ENCODE peak calls at places on chromosomes 6 and 20, in seven cellular contexts. One of them, this sample, is unnamed.
A peak's percentile ranks its signal among the peaks of the same experiment; 100 is the strongest.

GRCh38 chr20:50039706-50040431 is 57.1 kb downstream of the SNAI1 start:
- DNase-seq in left lung: no peak
- DNase-seq in dermis microvascular lymphatic vessel endothelial cell: no peak
- DNase-seq in cardiac muscle cell: no peak
- DNase-seq in NCI-H748 treated with DMSO at 0.1 percent for 48 hours: no peak
- DNase-seq in retina: no peak
- DNase-seq in tibial artery: no peak
- DNase-seq in this sample: no peak

GRCh38 chr6:83757021-83757420 is 48.1 kb upstream of the SNAP91 start:
- DNase-seq in retina: no peak
- DNase-seq in left lung: no peak
- DNase-seq in cardiac muscle cell: no peak
- DNase-seq in NCI-H748 treated with DMSO at 0.1 percent for 48 hours: no peak
- DNase-seq in tibial artery: no peak
- DNase-seq in dermis microvascular lymphatic vessel endothelial cell: no peak
- DNase-seq in this sample: no peak

GRCh38 chr6:15987569-15987968 is 141.3 kb upstream of the MYLIP start:
- DNase-seq in tibial artery: no peak
- DNase-seq in NCI-H748 treated with DMSO at 0.1 percent for 48 hours: peak; percentile 36
- DNase-seq in dermis microvascular lymphatic vessel endothelial cell: no peak
- DNase-seq in left lung: no peak
- DNase-seq in retina: peak; percentile 22
- DNase-seq in cardiac muscle cell: peak; percentile 72
- DNase-seq in this sample: no peak

GRCh38 chr6:134908906-134909516 is 40.9 kb downstream of the ALDH8A1 start:
- DNase-seq in cardiac muscle cell: peak; percentile 98
- DNase-seq in left lung: peak; percentile 58
- DNase-seq in dermis microvascular lymphatic vessel endothelial cell: peak; percentile 68
- DNase-seq in tibial artery: peak; percentile 80
- DNase-seq in retina: no peak
- DNase-seq in NCI-H748 treated with DMSO at 0.1 percent for 48 hours: no peak
- DNase-seq in this sample: no peak

GRCh38 chr6:152188011-152188410 is 380.5 kb downstream of the ESR1 start:
- DNase-seq in left lung: no peak
- DNase-seq in retina: no peak
- DNase-seq in NCI-H748 treated with DMSO at 0.1 percent for 48 hours: no peak
- DNase-seq in cardiac muscle cell: no peak
- DNase-seq in dermis microvascular lymphatic vessel endothelial cell: no peak
- DNase-seq in tibial artery: no peak
- DNase-seq in this sample: no peak

GRCh38 chr6:111119550-111120329 is 32.4 kb downstream of the SLC16A10 start:
- DNase-seq in NCI-H748 treated with DMSO at 0.1 percent for 48 hours: no peak
- DNase-seq in cardiac muscle cell: peak; percentile 38
- DNase-seq in left lung: no peak
- DNase-seq in retina: no peak
- DNase-seq in tibial artery: no peak
- DNase-seq in dermis microvascular lymphatic vessel endothelial cell: no peak
- DNase-seq in this sample: no peak

GRCh38 chr6:38671885-38672467 is 31.0 kb downstream of the GLO1 start:
- DNase-seq in retina: peak; percentile 8
- DNase-seq in cardiac muscle cell: peak; percentile 72
- DNase-seq in dermis microvascular lymphatic vessel endothelial cell: peak; percentile 16
- DNase-seq in tibial artery: no peak
- DNase-seq in left lung: no peak
- DNase-seq in NCI-H748 treated with DMSO at 0.1 percent for 48 hours: peak; percentile 54
- DNase-seq in this sample: peak; percentile 57

GRCh38 chr6:139262519-139263300 is 29.1 kb downstream of the TXLNB start:
- DNase-seq in left lung: no peak
- DNase-seq in retina: no peak
- DNase-seq in cardiac muscle cell: no peak
- DNase-seq in tibial artery: no peak
- DNase-seq in NCI-H748 treated with DMSO at 0.1 percent for 48 hours: peak; percentile 14
- DNase-seq in dermis microvascular lymphatic vessel endothelial cell: no peak
- DNase-seq in this sample: no peak

GRCh38 chr20:35956616-35957015 is 2.3 kb upstream of the SCAND1 start:
- DNase-seq in retina: no peak
- DNase-seq in left lung: no peak
- DNase-seq in dermis microvascular lymphatic vessel endothelial cell: no peak
- DNase-seq in NCI-H748 treated with DMSO at 0.1 percent for 48 hours: no peak
- DNase-seq in cardiac muscle cell: no peak
- DNase-seq in tibial artery: no peak
- DNase-seq in this sample: no peak